ENCODE peak calls at places on chromosomes 11 and 22, in five cellular contexts. L is substantia nigra; C is ovary; E is stimulated activated CD4-positive, alpha-beta T cell treated with anti-CD3 and anti-CD28 coated beads, Interleukin-15, amount 100 ng/mL, for 24 hours; X is breast epithelium. J is an unnamed sample.

GRCh38 chr22:46741974-46742519 is 4.0 kb upstream of the CERK start:
- DNase-seq in L (no peak), C (no peak), E (no peak), X (no peak), J (no peak)

GRCh38 chr11:80873309-80873999 is 1432.6 kb upstream of the TENM4 start:
- DNase-seq in L (no peak), C (no peak), E (no peak), X (no peak), J (no peak)

GRCh38 chr22:31337178-31337577 is 9.0 kb downstream of the PATZ1 start:
- DNase-seq in L (no peak), C (no peak), E (peak; percentile 48), X (peak; percentile 79), J (no peak)

GRCh38 chr11:120746836-120747609 is 235.5 kb downstream of the GRIK4 start:
- DNase-seq in L (no peak), C (no peak), E (no peak), X (no peak), J (no peak)

GRCh38 chr11:121884601-121885000 is 231.4 kb downstream of the BLID start:
- DNase-seq in L (no peak), C (no peak), E (no peak), X (no peak), J (no peak)

GRCh38 chr11:47523491-47524199 is 29.3 kb downstream of the CELF1 start:
- DNase-seq in L (no peak), C (no peak), E (peak; percentile 31), X (no peak), J (no peak)

GRCh38 chr11:110092577-110093406 is at the start of gene ZC3H12C:
- DNase-seq in L (peak; percentile 86), C (peak; percentile 84), E (peak; percentile 68), X (peak; percentile 76), J (peak; percentile 94)

GRCh38 chr11:62431171-62431895 is 12.5 kb downstream of the SCGB1A1 start:
- DNase-seq in L (no peak), C (no peak), E (no peak), X (no peak), J (no peak)

GRCh38 chr11:126832387-126832786 is 168.2 kb downstream of the KIRREL3 start:
- DNase-seq in L (no peak), C (no peak), E (no peak), X (no peak), J (no peak)

GRCh38 chr22:41206719-41207118 is 1.6 kb downstream of the L3MBTL2 start:
- DNase-seq in L (no peak), C (no peak), E (no peak), X (no peak), J (no peak)

GRCh38 chr22:39220897-39221850 is 23.6 kb downstream of the PDGFB start:
- DNase-seq in L (no peak), C (no peak), E (no peak), X (no peak), J (no peak)

GRCh38 chr11:104152941-104153340 is 11.0 kb downstream of the PDGFD start:
- DNase-seq in L (no peak), C (no peak), E (no peak), X (no peak), J (no peak)

GRCh38 chr22:25564320-25564978 is at the start of gene GRK3:
- DNase-seq in L (peak; percentile 16), C (peak; percentile 70), E (peak; percentile 82), X (peak; percentile 72), J (no peak)